ENCODE peak calls at places on chromosome 11, in five cellular contexts. One of them, this sample, is unnamed.

GRCh38 chr11:102396708-102397563 is 49.9 kb downstream of the BIRC2 start:
- DNase-seq in HTR-8/SVneo: no peak
- DNase-seq in AG09309: no peak
- DNase-seq in progenitor cell of endocrine pancreas: no peak
- DNase-seq in NCI-H1105: no peak
- DNase-seq in this sample: no peak

GRCh38 chr11:19673924-19674390 is 38.7 kb upstream of the NAV2 start:
- DNase-seq in HTR-8/SVneo: no peak
- DNase-seq in AG09309: no peak
- DNase-seq in progenitor cell of endocrine pancreas: no peak
- DNase-seq in NCI-H1105: no peak
- DNase-seq in this sample: no peak

GRCh38 chr11:32141886-32142546 is 51.1 kb downstream of the RCN1 start:
- DNase-seq in HTR-8/SVneo: no peak
- DNase-seq in AG09309: no peak
- DNase-seq in progenitor cell of endocrine pancreas: no peak
- DNase-seq in NCI-H1105: no peak
- DNase-seq in this sample: no peak

GRCh38 chr11:119560291-119560690 is 137.3 kb upstream of the THY1 start:
- DNase-seq in HTR-8/SVneo: no peak
- DNase-seq in AG09309: no peak
- DNase-seq in progenitor cell of endocrine pancreas: no peak
- DNase-seq in NCI-H1105: no peak
- DNase-seq in this sample: no peak

GRCh38 chr11:37506516-37506915 is 908.5 kb upstream of the RAG2 start:
- DNase-seq in HTR-8/SVneo: no peak
- DNase-seq in AG09309: no peak
- DNase-seq in progenitor cell of endocrine pancreas: no peak
- DNase-seq in NCI-H1105: no peak
- DNase-seq in this sample: no peak

GRCh38 chr11:1917523-1918435 is 1.7 kb upstream of the TNNT3 start:
- DNase-seq in HTR-8/SVneo: no peak
- DNase-seq in AG09309: no peak
- DNase-seq in progenitor cell of endocrine pancreas: no peak
- DNase-seq in NCI-H1105: no peak
- DNase-seq in this sample: peak; percentile 32

GRCh38 chr11:73995731-73996130 is 13.1 kb upstream of the UCP2 start:
- DNase-seq in HTR-8/SVneo: no peak
- DNase-seq in AG09309: no peak
- DNase-seq in progenitor cell of endocrine pancreas: no peak
- DNase-seq in NCI-H1105: no peak
- DNase-seq in this sample: peak; percentile 78

GRCh38 chr11:35714882-35715612 is 52.5 kb downstream of the TRIM44 start:
- DNase-seq in HTR-8/SVneo: no peak
- DNase-seq in AG09309: peak; percentile 31
- DNase-seq in progenitor cell of endocrine pancreas: no peak
- DNase-seq in NCI-H1105: no peak
- DNase-seq in this sample: peak; percentile 2

GRCh38 chr11:111176603-111177002 is 68.9 kb upstream of the POU2AF2 start:
- DNase-seq in HTR-8/SVneo: no peak
- DNase-seq in AG09309: no peak
- DNase-seq in progenitor cell of endocrine pancreas: no peak
- DNase-seq in NCI-H1105: no peak
- DNase-seq in this sample: no peak

GRCh38 chr11:116715383-116715782 is 57.4 kb downstream of the BUD13 start:
- DNase-seq in HTR-8/SVneo: no peak
- DNase-seq in AG09309: no peak
- DNase-seq in progenitor cell of endocrine pancreas: no peak
- DNase-seq in NCI-H1105: no peak
- DNase-seq in this sample: no peak

GRCh38 chr11:33984682-33985389 is 66.7 kb upstream of the CAPRIN1 start:
- DNase-seq in HTR-8/SVneo: no peak
- DNase-seq in AG09309: no peak
- DNase-seq in progenitor cell of endocrine pancreas: no peak
- DNase-seq in NCI-H1105: no peak
- DNase-seq in this sample: no peak

GRCh38 chr11:74948546-74948897 is 369 bp downstream of the XRRA1 start:
- DNase-seq in HTR-8/SVneo: no peak
- DNase-seq in AG09309: no peak
- DNase-seq in progenitor cell of endocrine pancreas: no peak
- DNase-seq in NCI-H1105: no peak
- DNase-seq in this sample: peak; percentile 84

This sample was measured in DMS53.